ENCODE peak calls at places on chromosome 14, in seven cellular contexts. O, H, Z, K, T, Q and X are unnamed samples.
A peak's percentile ranks its signal among the peaks of the same experiment; 100 is the strongest.

GRCh38 chr14:87170179-87170578 is 822.8 kb downstream of the GALC start:
- DNase-seq in K (no peak), Z (no peak), O (no peak), H (peak; percentile 43), Q (no peak), T (no peak), X (no peak)

GRCh38 chr14:93891756-93892504 is 35.2 kb upstream of the FAM181A start:
- DNase-seq in O (peak; percentile 25), K (no peak), H (no peak), Z (no peak), T (no peak), Q (no peak), X (no peak)

GRCh38 chr14:66717571-66718140 is 209.7 kb downstream of the GPHN start:
- DNase-seq in K (no peak), Q (no peak), T (no peak), Z (no peak), H (no peak), O (no peak), X (no peak)

GRCh38 chr14:27050195-27050594 is 452.4 kb upstream of the NOVA1 start:
- DNase-seq in Q (no peak), Z (no peak), H (no peak), T (no peak), O (no peak), K (no peak), X (no peak)

GRCh38 chr14:69376439-69376838 is 21.7 kb downstream of the ERH start:
- DNase-seq in H (no peak), O (peak; percentile 92), Q (peak; percentile 20), K (no peak), Z (no peak), T (no peak), X (no peak)

GRCh38 chr14:59352951-59353350 is 112.2 kb downstream of the GPR135 start:
- DNase-seq in O (no peak), Z (no peak), Q (no peak), H (no peak), K (no peak), T (no peak), X (no peak)

GRCh38 chr14:56244138-56244789 is 126.1 kb downstream of the PELI2 start:
- DNase-seq in Z (no peak), Q (peak; percentile 94), T (no peak), H (no peak), K (no peak), O (peak; percentile 65), X (no peak)

GRCh38 chr14:97874394-97874793 is 1077.2 kb downstream of the VRK1 start:
- DNase-seq in K (no peak), Q (no peak), H (no peak), Z (no peak), O (no peak), T (no peak), X (no peak)

GRCh38 chr14:59275668-59276067 is 87.2 kb downstream of the DAAM1 start:
- DNase-seq in O (peak; percentile 97), Q (peak; percentile 82), H (no peak), Z (no peak), T (no peak), K (no peak), X (no peak)

GRCh38 chr14:86787782-86788181 is 1205.2 kb downstream of the GALC start:
- DNase-seq in O (no peak), H (no peak), K (no peak), T (no peak), Q (peak; percentile 80), Z (no peak), X (no peak)

GRCh38 chr14:26730929-26731618 is 133.2 kb upstream of the NOVA1 start:
- DNase-seq in O (peak; percentile 9), H (peak; percentile 80), K (no peak), T (no peak), Z (no peak), Q (peak; percentile 46), X (peak; percentile 19)

GRCh38 chr14:91331761-91332447 is 85.7 kb downstream of the CCDC88C start:
- DNase-seq in O (no peak), Q (no peak), T (no peak), H (no peak), K (no peak), Z (no peak), X (no peak)

GRCh38 chr14:103491691-103492090 is 30.9 kb downstream of the CKB start:
- DNase-seq in K (no peak), O (no peak), Q (no peak), Z (no peak), H (no peak), T (no peak), X (no peak)

GRCh38 chr14:99821519-99822165 is 28.4 kb downstream of the EML1 start:
- DNase-seq in H (no peak), O (peak; percentile 18), K (no peak), Q (peak; percentile 21), T (peak; percentile 30), Z (no peak), X (no peak)

GRCh38 chr14:95033851-95034622 is 123.3 kb downstream of the DICER1 start:
- DNase-seq in O (no peak), Z (no peak), Q (no peak), T (no peak), K (peak; percentile 40), H (no peak), X (no peak)

GRCh38 chr14:60848066-60848465 is 113.5 kb downstream of the MNAT1 start:
- DNase-seq in T (no peak), H (no peak), K (no peak), Q (no peak), O (no peak), Z (no peak), X (no peak)

GRCh38 chr14:52885230-52885629 is 65.6 kb downstream of the FERMT2 start:
- DNase-seq in H (no peak), Q (peak; percentile 76), T (no peak), K (no peak), Z (no peak), O (no peak), X (no peak)

GRCh38 chr14:94213021-94213420 is 38.9 kb downstream of the PPP4R4 start:
- DNase-seq in H (no peak), O (peak; percentile 97), K (no peak), Z (no peak), T (no peak), Q (peak; percentile 14), X (no peak)

GRCh38 chr14:50311337-50311973 is 574 bp downstream of the L2HGDH start:
- DNase-seq in O (no peak), H (no peak), Z (no peak), T (no peak), Q (no peak), K (no peak), X (peak; percentile 22)

GRCh38 chr14:90416649-90417237 is 19.9 kb downstream of the CALM1 start:
- DNase-seq in O (no peak), K (peak; percentile 49), T (no peak), Z (no peak), Q (no peak), H (no peak), X (no peak)

GRCh38 chr14:67515386-67516079 is 17.6 kb upstream of the PLEKHH1 start:
- DNase-seq in H (peak; percentile 64), Z (no peak), K (no peak), O (no peak), Q (no peak), T (no peak), X (peak; percentile 86)

GRCh38 chr14:31968107-31968810 is 108.8 kb upstream of the ARHGAP5 start:
- DNase-seq in Z (no peak), K (no peak), Q (peak; percentile 30), H (no peak), O (no peak), T (no peak), X (no peak)

GRCh38 chr14:82710257-82710841 is 1176.7 kb upstream of the SEL1L start:
- DNase-seq in Z (no peak), H (peak; percentile 86), Q (peak; percentile 69), T (peak; percentile 38), K (no peak), O (peak; percentile 62), X (peak; percentile 8)

GRCh38 chr14:102226356-102227125 is 78.4 kb downstream of the MOK start:
- DNase-seq in Z (no peak), H (no peak), K (no peak), O (no peak), Q (no peak), T (no peak), X (peak; percentile 82)
- H3K4me3 ChIP-seq in Z (no peak overlapping the region), H (no peak overlapping the region), K (no peak overlapping the region), O (no peak overlapping the region), Q (no peak overlapping the region), T (no peak overlapping the region), X (no peak overlapping the region)

DNA sequence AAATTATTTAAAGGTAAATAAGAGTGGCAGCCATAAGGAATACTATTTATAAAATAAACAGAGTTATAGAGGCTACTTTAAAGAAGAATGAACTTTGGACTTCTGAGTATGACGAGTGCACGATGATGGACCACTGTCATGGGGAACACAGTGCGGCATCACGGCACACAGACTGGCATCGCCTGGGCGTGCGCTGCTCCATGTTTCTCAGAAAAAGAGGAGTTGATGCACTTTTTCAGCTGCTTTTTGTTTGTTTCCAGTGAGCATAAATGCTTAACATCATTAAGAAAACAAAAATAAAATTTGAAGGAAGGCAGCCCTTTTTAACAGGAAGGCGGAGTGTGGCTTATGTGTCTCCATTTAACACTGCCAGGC is 23.3 kb upstream of the EAPP start:
- DNase-seq in Q (no peak), H (no peak), T (no peak), Z (no peak), K (peak; percentile 26), O (no peak), X (no peak)
- H3K36me3 ChIP-seq in Q (peaks cover 41% of the 10 kb centered on the region), H (peaks cover 15% of the 10 kb centered on the region), T (no peaks in the 10 kb centered on the region), Z (peaks cover 3% of the 10 kb centered on the region), K (peaks cover 39% of the 10 kb centered on the region), O (peaks cover 5% of the 10 kb centered on the region), X (peaks cover 6% of the 10 kb centered on the region)

DNA sequence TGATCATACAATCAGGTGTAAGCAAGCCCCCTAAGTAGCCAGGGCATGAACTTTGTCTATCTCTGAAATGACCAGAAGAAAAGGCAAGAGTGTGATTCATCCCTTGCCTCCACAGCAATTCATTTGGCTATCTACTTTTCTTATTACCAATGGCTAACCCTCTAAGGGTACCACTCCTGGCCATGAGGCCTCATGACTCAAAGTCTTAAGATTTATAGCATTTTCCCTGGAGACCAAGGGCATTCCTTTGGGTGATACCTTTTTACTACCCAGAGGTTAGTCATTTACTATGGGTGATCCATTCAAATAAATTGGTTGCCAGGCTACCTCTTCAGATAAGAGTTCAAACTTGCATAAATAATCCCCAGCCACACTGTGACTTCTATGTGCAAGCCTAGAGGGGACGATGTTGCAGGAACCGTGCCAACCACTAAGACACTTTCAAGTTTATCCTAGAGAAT is 1.5 kb upstream of the LGALS3 start:
- DNase-seq in O (peak; percentile 62), K (no peak), T (no peak), Q (no peak), H (no peak), Z (no peak), X (no peak)
- H3K27me3 ChIP-seq in O (no peaks in the 10 kb centered on the region), K (no peaks in the 10 kb centered on the region), T (no peaks in the 10 kb centered on the region), Q (no peaks in the 10 kb centered on the region), H (peaks cover 54% of the 10 kb centered on the region), Z (no peaks in the 10 kb centered on the region), X (peaks cover 36% of the 10 kb centered on the region)

GRCh38 chr14:85315891-85316290 is 214.1 kb upstream of the FLRT2 start:
- DNase-seq in Q (no peak), K (no peak), Z (no peak), T (no peak), O (no peak), H (no peak), X (no peak)
- H3K4me3 ChIP-seq in Q (no peak overlapping the region), K (no peak overlapping the region), Z (no peak overlapping the region), T (no peak overlapping the region), O (no peak overlapping the region), H (no peak overlapping the region), X (no peak overlapping the region)

DNA sequence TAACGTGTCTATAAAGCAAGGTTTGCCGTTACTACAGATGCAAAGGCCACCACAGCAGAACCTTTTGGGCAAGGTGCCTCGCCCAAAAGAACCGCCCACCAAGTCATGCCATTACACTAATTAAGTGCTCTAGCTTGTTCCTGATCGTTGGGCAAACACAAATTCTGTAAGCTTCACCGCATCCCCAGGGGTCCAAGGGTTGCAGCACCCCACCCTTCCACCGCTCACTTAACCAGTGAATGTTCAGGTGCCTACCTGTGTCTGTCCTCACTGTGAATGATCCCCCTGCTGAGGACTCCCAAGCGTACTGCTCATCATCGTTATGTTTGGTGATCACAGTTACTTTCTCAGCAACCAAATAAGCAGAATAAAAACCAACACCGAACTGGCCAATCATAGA is 1.3 kb downstream of the HSP90AA1 start:
- DNase-seq in T (no peak), K (no peak), Z (no peak), Q (no peak), H (no peak), O (no peak), X (no peak)
- H3K36me3 ChIP-seq in T (no peaks in the 10 kb centered on the region), K (peaks cover 46% of the 10 kb centered on the region), Z (peaks cover 42% of the 10 kb centered on the region), Q (peaks cover 54% of the 10 kb centered on the region), H (peaks cover 52% of the 10 kb centered on the region), O (peaks cover 23% of the 10 kb centered on the region), X (peaks cover 44% of the 10 kb centered on the region)